ENCODE peak calls at places on chromosomes 7 and 10, in six cellular contexts. N, Y, L, B, T and X are unnamed samples.

GRCh38 chr7:25002826-25003225 is 22.8 kb upstream of the OSBPL3 start:
- DNase-seq in T (no peak), Y (no peak), B (no peak), N (no peak), L (no peak), X (no peak)

GRCh38 chr10:31622993-31623392 is 304.0 kb downstream of the ZEB1 start:
- DNase-seq in L (no peak), N (no peak), Y (no peak), B (no peak), T (no peak), X (no peak)

GRCh38 chr10:88987243-88987726 is 3.3 kb upstream of the FAS start:
- DNase-seq in B (no peak), N (peak; percentile 12), L (no peak), T (no peak), Y (no peak), X (no peak)

GRCh38 chr7:28062197-28062988 is 118.2 kb downstream of the JAZF1 start:
- DNase-seq in B (peak; percentile 90), L (no peak), T (peak; percentile 7), Y (no peak), N (peak; percentile 33), X (peak; percentile 66)

GRCh38 chr7:155380986-155381851 is 76.7 kb upstream of the EN2 start:
- DNase-seq in L (no peak), N (no peak), Y (no peak), T (no peak), B (no peak), X (no peak)

GRCh38 chr7:90320801-90321494 is at the start of gene FAM237B:
- DNase-seq in Y (no peak), B (peak; percentile 63), T (no peak), L (no peak), N (no peak), X (no peak)

GRCh38 chr7:92448185-92448747 is 984 bp downstream of the GATAD1 start:
- DNase-seq in Y (peak; percentile 8), B (peak; percentile 19), N (peak; percentile 47), L (no peak), T (peak; percentile 44), X (no peak)

GRCh38 chr10:5428133-5428532 is 15.8 kb downstream of the NET1 start:
- DNase-seq in Y (no peak), B (no peak), N (no peak), T (no peak), L (no peak), X (no peak)

GRCh38 chr7:142788303-142789286 is 17.8 kb downstream of the PRSS2 start:
- DNase-seq in T (no peak), N (no peak), Y (no peak), B (no peak), L (no peak), X (no peak)

GRCh38 chr7:25950488-25951413 is 201.2 kb upstream of the NFE2L3 start:
- DNase-seq in B (peak; percentile 93), L (no peak), T (peak; percentile 90), N (no peak), Y (peak; percentile 49), X (peak; percentile 86)

GRCh38 chr10:71661942-71662341 is 57.6 kb downstream of the C10orf105 start:
- DNase-seq in T (no peak), N (no peak), B (no peak), L (no peak), Y (no peak), X (no peak)

GRCh38 chr10:126491476-126491875 is 103.2 kb upstream of the ADAM12 start:
- DNase-seq in N (no peak), B (no peak), Y (no peak), T (no peak), L (no peak), X (no peak)

GRCh38 chr7:140029072-140029471 is 33.7 kb downstream of the PARP12 start:
- DNase-seq in N (no peak), Y (no peak), B (no peak), T (no peak), L (no peak), X (no peak)

GRCh38 chr10:48805848-48806247 is 121.2 kb downstream of the WDFY4 start:
- DNase-seq in L (no peak), T (no peak), N (no peak), Y (no peak), B (no peak), X (no peak)

GRCh38 chr10:15122477-15123030 is 25.4 kb downstream of the RPP38 start:
- DNase-seq in B (no peak), Y (no peak), N (no peak), T (no peak), L (no peak), X (no peak)

GRCh38 chr7:4797858-4798705 is 22.7 kb downstream of the AP5Z1 start:
- DNase-seq in L (no peak), T (peak; percentile 25), Y (no peak), N (peak; percentile 29), B (peak; percentile 84), X (no peak)

GRCh38 chr10:132365102-132365501 is 31.9 kb upstream of the PWWP2B start:
- DNase-seq in L (no peak), N (no peak), B (no peak), Y (no peak), T (no peak), X (no peak)

GRCh38 chr7:112411186-112411795 is 39.0 kb upstream of the IFRD1 start:
- DNase-seq in N (peak; percentile 37), B (peak; percentile 47), L (no peak), Y (no peak), T (no peak), X (no peak)

GRCh38 chr7:154409703-154410311 is 357.6 kb downstream of the DPP6 start:
- DNase-seq in T (no peak), B (no peak), N (peak; percentile 11), Y (no peak), L (no peak), X (no peak)

GRCh38 chr7:114789942-114790341 is 132.0 kb upstream of the MDFIC start:
- DNase-seq in Y (no peak), L (peak; percentile 49), B (no peak), N (peak; percentile 91), T (no peak), X (no peak)

GRCh38 chr7:20329389-20330175 is 1.1 kb upstream of the ITGB8 start:
- DNase-seq in T (no peak), Y (no peak), B (peak; percentile 62), L (no peak), N (peak; percentile 73), X (no peak)

GRCh38 chr10:126156012-126156411 is 232.3 kb downstream of the ADAM12 start:
- DNase-seq in B (no peak), L (no peak), Y (no peak), N (no peak), T (no peak), X (no peak)

GRCh38 chr7:98802088-98802780 is 67.6 kb downstream of the TMEM130 start:
- DNase-seq in L (peak; percentile 36), Y (peak; percentile 85), B (peak; percentile 79), N (peak; percentile 24), T (no peak), X (no peak)

GRCh38 chr7:67392596-67393438 is 396.2 kb downstream of the TYW1 start:
- DNase-seq in Y (no peak), B (no peak), T (no peak), L (no peak), N (no peak), X (no peak)

GRCh38 chr10:35572583-35572982 is 32.6 kb upstream of the GJD4 start:
- DNase-seq in L (no peak), Y (no peak), T (no peak), B (no peak), N (no peak), X (no peak)

GRCh38 chr7:45404622-45405021 is 169.5 kb upstream of the ADCY1 start:
- DNase-seq in Y (no peak), T (no peak), B (no peak), N (no peak), L (no peak), X (no peak)

GRCh38 chr7:122975341-122975740 is 20.2 kb downstream of the TAS2R16 start:
- DNase-seq in L (no peak), T (no peak), Y (no peak), N (peak; percentile 97), B (no peak), X (no peak)

GRCh38 chr7:77565917-77566316 is 28.8 kb downstream of the PTPN12 start:
- DNase-seq in T (no peak), Y (no peak), N (peak; percentile 64), B (no peak), L (peak; percentile 5), X (no peak)

GRCh38 chr7:28808786-28809533 is 149.2 kb downstream of the TRIL start:
- DNase-seq in L (peak; percentile 21), Y (no peak), B (peak; percentile 19), N (peak; percentile 48), T (no peak), X (no peak)

GRCh38 chr7:88432321-88432720 is 125.6 kb upstream of the STEAP4 start:
- DNase-seq in Y (no peak), N (no peak), B (no peak), L (no peak), T (no peak), X (no peak)

GRCh38 chr7:105014725-105015630 is 973 bp downstream of the KMT2E start:
- DNase-seq in N (peak; percentile 63), Y (no peak), T (peak; percentile 49), L (no peak), B (no peak), X (peak; percentile 55)

GRCh38 chr7:79401254-79401653 is 52.2 kb downstream of the MAGI2 start:
- DNase-seq in Y (no peak), T (no peak), N (no peak), L (no peak), B (no peak), X (no peak)

GRCh38 chr10:101322266-101323151 is 31.5 kb upstream of the BTRC start:
- DNase-seq in L (no peak), Y (no peak), T (no peak), N (no peak), B (peak; percentile 49), X (no peak)

GRCh38 chr10:36450385-36450784 is 675.0 kb upstream of the ANKRD30A start:
- DNase-seq in L (peak; percentile 36), B (no peak), N (no peak), T (no peak), Y (no peak), X (no peak)

GRCh38 chr7:42070068-42070467 is 166.9 kb downstream of the GLI3 start:
- DNase-seq in T (no peak), N (peak; percentile 56), L (no peak), Y (no peak), B (no peak), X (no peak)

GRCh38 chr7:43076189-43076605 is 36.2 kb upstream of the HECW1 start:
- DNase-seq in L (no peak), Y (no peak), B (no peak), T (no peak), N (peak; percentile 29), X (no peak)